ENCODE peak calls at places on chromosomes 11 and 22, in six cellular contexts. One of them, this sample, is unnamed.

GRCh38 chr11:27124514-27125264 is 84.1 kb downstream of the BBOX1 start:
- DNase-seq in body of pancreas: no peak
- DNase-seq in activated CD4-positive, alpha-beta T cell treated with anti-CD3 and anti-CD28 coated beads, Interleukin-2, amount 10 ng/mL, durations not matched to agents 7 days and 5 days: no peak
- DNase-seq in stimulated activated naive B cell treated with anti-CD40 and anti-IgM and Interleukin-4, amounts not matched to agents 10 μg/mL and 1 μg/mL and 100 μg/mL, for 72 hours: no peak
- DNase-seq in lower lobe of right lung: no peak
- DNase-seq in non-pigmented ciliary epithelial cell: peak; percentile 22
- DNase-seq in this sample: no peak

GRCh38 chr11:25065711-25066110 is 568.9 kb downstream of the LUZP2 start:
- DNase-seq in lower lobe of right lung: no peak
- DNase-seq in stimulated activated naive B cell treated with anti-CD40 and anti-IgM and Interleukin-4, amounts not matched to agents 10 μg/mL and 1 μg/mL and 100 μg/mL, for 72 hours: no peak
- DNase-seq in body of pancreas: no peak
- DNase-seq in non-pigmented ciliary epithelial cell: peak; percentile 13
- DNase-seq in activated CD4-positive, alpha-beta T cell treated with anti-CD3 and anti-CD28 coated beads, Interleukin-2, amount 10 ng/mL, durations not matched to agents 7 days and 5 days: no peak
- DNase-seq in this sample: no peak

GRCh38 chr11:38304926-38305325 is 1706.9 kb upstream of the RAG2 start:
- DNase-seq in activated CD4-positive, alpha-beta T cell treated with anti-CD3 and anti-CD28 coated beads, Interleukin-2, amount 10 ng/mL, durations not matched to agents 7 days and 5 days: no peak
- DNase-seq in non-pigmented ciliary epithelial cell: no peak
- DNase-seq in body of pancreas: no peak
- DNase-seq in lower lobe of right lung: no peak
- DNase-seq in stimulated activated naive B cell treated with anti-CD40 and anti-IgM and Interleukin-4, amounts not matched to agents 10 μg/mL and 1 μg/mL and 100 μg/mL, for 72 hours: no peak
- DNase-seq in this sample: no peak

GRCh38 chr22:21865041-21865440 is 2.4 kb downstream of the MAPK1 start:
- DNase-seq in body of pancreas: peak; percentile 45
- DNase-seq in stimulated activated naive B cell treated with anti-CD40 and anti-IgM and Interleukin-4, amounts not matched to agents 10 μg/mL and 1 μg/mL and 100 μg/mL, for 72 hours: no peak
- DNase-seq in lower lobe of right lung: no peak
- DNase-seq in activated CD4-positive, alpha-beta T cell treated with anti-CD3 and anti-CD28 coated beads, Interleukin-2, amount 10 ng/mL, durations not matched to agents 7 days and 5 days: no peak
- DNase-seq in non-pigmented ciliary epithelial cell: peak; percentile 63
- DNase-seq in this sample: no peak

GRCh38 chr11:8263769-8264410 is at the start of gene LMO1:
- DNase-seq in lower lobe of right lung: peak; percentile 84
- DNase-seq in body of pancreas: peak; percentile 78
- DNase-seq in stimulated activated naive B cell treated with anti-CD40 and anti-IgM and Interleukin-4, amounts not matched to agents 10 μg/mL and 1 μg/mL and 100 μg/mL, for 72 hours: peak; percentile 56
- DNase-seq in non-pigmented ciliary epithelial cell: peak; percentile 27
- DNase-seq in activated CD4-positive, alpha-beta T cell treated with anti-CD3 and anti-CD28 coated beads, Interleukin-2, amount 10 ng/mL, durations not matched to agents 7 days and 5 days: peak; percentile 79
- DNase-seq in this sample: peak; percentile 59

GRCh38 chr11:75436806-75437205 is 3.8 kb upstream of the KLHL35 start:
- DNase-seq in non-pigmented ciliary epithelial cell: no peak
- DNase-seq in body of pancreas: no peak
- DNase-seq in lower lobe of right lung: no peak
- DNase-seq in stimulated activated naive B cell treated with anti-CD40 and anti-IgM and Interleukin-4, amounts not matched to agents 10 μg/mL and 1 μg/mL and 100 μg/mL, for 72 hours: no peak
- DNase-seq in activated CD4-positive, alpha-beta T cell treated with anti-CD3 and anti-CD28 coated beads, Interleukin-2, amount 10 ng/mL, durations not matched to agents 7 days and 5 days: no peak
- DNase-seq in this sample: no peak

GRCh38 chr22:37501610-37502341 is 15.6 kb upstream of the MFNG start:
- DNase-seq in lower lobe of right lung: peak; percentile 70
- DNase-seq in activated CD4-positive, alpha-beta T cell treated with anti-CD3 and anti-CD28 coated beads, Interleukin-2, amount 10 ng/mL, durations not matched to agents 7 days and 5 days: no peak
- DNase-seq in non-pigmented ciliary epithelial cell: peak; percentile 65
- DNase-seq in stimulated activated naive B cell treated with anti-CD40 and anti-IgM and Interleukin-4, amounts not matched to agents 10 μg/mL and 1 μg/mL and 100 μg/mL, for 72 hours: no peak
- DNase-seq in body of pancreas: peak; percentile 95
- DNase-seq in this sample: no peak

GRCh38 chr11:114653148-114653547 is 25.2 kb upstream of the NXPE2 start:
- DNase-seq in non-pigmented ciliary epithelial cell: no peak
- DNase-seq in activated CD4-positive, alpha-beta T cell treated with anti-CD3 and anti-CD28 coated beads, Interleukin-2, amount 10 ng/mL, durations not matched to agents 7 days and 5 days: no peak
- DNase-seq in lower lobe of right lung: no peak
- DNase-seq in body of pancreas: no peak
- DNase-seq in stimulated activated naive B cell treated with anti-CD40 and anti-IgM and Interleukin-4, amounts not matched to agents 10 μg/mL and 1 μg/mL and 100 μg/mL, for 72 hours: no peak
- DNase-seq in this sample: no peak

GRCh38 chr11:13874596-13874995 is 87.9 kb upstream of the SPON1 start:
- DNase-seq in activated CD4-positive, alpha-beta T cell treated with anti-CD3 and anti-CD28 coated beads, Interleukin-2, amount 10 ng/mL, durations not matched to agents 7 days and 5 days: no peak
- DNase-seq in stimulated activated naive B cell treated with anti-CD40 and anti-IgM and Interleukin-4, amounts not matched to agents 10 μg/mL and 1 μg/mL and 100 μg/mL, for 72 hours: no peak
- DNase-seq in body of pancreas: no peak
- DNase-seq in non-pigmented ciliary epithelial cell: no peak
- DNase-seq in lower lobe of right lung: no peak
- DNase-seq in this sample: no peak

GRCh38 chr11:2743427-2744110 is 43.8 kb upstream of the KCNQ1OT1 start:
- DNase-seq in non-pigmented ciliary epithelial cell: no peak
- DNase-seq in body of pancreas: peak; percentile 4
- DNase-seq in activated CD4-positive, alpha-beta T cell treated with anti-CD3 and anti-CD28 coated beads, Interleukin-2, amount 10 ng/mL, durations not matched to agents 7 days and 5 days: no peak
- DNase-seq in lower lobe of right lung: peak; percentile 35
- DNase-seq in stimulated activated naive B cell treated with anti-CD40 and anti-IgM and Interleukin-4, amounts not matched to agents 10 μg/mL and 1 μg/mL and 100 μg/mL, for 72 hours: no peak
- DNase-seq in this sample: no peak

GRCh38 chr11:96015911-96016565 is 92.1 kb upstream of the MTMR2 start:
- DNase-seq in stimulated activated naive B cell treated with anti-CD40 and anti-IgM and Interleukin-4, amounts not matched to agents 10 μg/mL and 1 μg/mL and 100 μg/mL, for 72 hours: no peak
- DNase-seq in non-pigmented ciliary epithelial cell: no peak
- DNase-seq in body of pancreas: no peak
- DNase-seq in lower lobe of right lung: no peak
- DNase-seq in activated CD4-positive, alpha-beta T cell treated with anti-CD3 and anti-CD28 coated beads, Interleukin-2, amount 10 ng/mL, durations not matched to agents 7 days and 5 days: peak; percentile 60
- DNase-seq in this sample: peak; percentile 22

GRCh38 chr11:68127791-68128681 is 6.8 kb upstream of the CHKA start:
- DNase-seq in body of pancreas: peak; percentile 93
- DNase-seq in stimulated activated naive B cell treated with anti-CD40 and anti-IgM and Interleukin-4, amounts not matched to agents 10 μg/mL and 1 μg/mL and 100 μg/mL, for 72 hours: no peak
- DNase-seq in activated CD4-positive, alpha-beta T cell treated with anti-CD3 and anti-CD28 coated beads, Interleukin-2, amount 10 ng/mL, durations not matched to agents 7 days and 5 days: no peak
- DNase-seq in lower lobe of right lung: peak; percentile 83
- DNase-seq in non-pigmented ciliary epithelial cell: peak; percentile 18
- DNase-seq in this sample: no peak

GRCh38 chr11:127252321-127252720 is 251.8 kb upstream of the KIRREL3 start:
- DNase-seq in stimulated activated naive B cell treated with anti-CD40 and anti-IgM and Interleukin-4, amounts not matched to agents 10 μg/mL and 1 μg/mL and 100 μg/mL, for 72 hours: no peak
- DNase-seq in activated CD4-positive, alpha-beta T cell treated with anti-CD3 and anti-CD28 coated beads, Interleukin-2, amount 10 ng/mL, durations not matched to agents 7 days and 5 days: no peak
- DNase-seq in lower lobe of right lung: no peak
- DNase-seq in non-pigmented ciliary epithelial cell: no peak
- DNase-seq in body of pancreas: no peak
- DNase-seq in this sample: no peak

GRCh38 chr22:21632237-21632895 is at the start of gene CCDC116:
- DNase-seq in body of pancreas: no peak
- DNase-seq in activated CD4-positive, alpha-beta T cell treated with anti-CD3 and anti-CD28 coated beads, Interleukin-2, amount 10 ng/mL, durations not matched to agents 7 days and 5 days: peak; percentile 66
- DNase-seq in stimulated activated naive B cell treated with anti-CD40 and anti-IgM and Interleukin-4, amounts not matched to agents 10 μg/mL and 1 μg/mL and 100 μg/mL, for 72 hours: no peak
- DNase-seq in lower lobe of right lung: peak; percentile 70
- DNase-seq in non-pigmented ciliary epithelial cell: no peak
- DNase-seq in this sample: peak; percentile 52

GRCh38 chr11:109819410-109819809 is 273.8 kb upstream of the ZC3H12C start:
- DNase-seq in body of pancreas: no peak
- DNase-seq in lower lobe of right lung: no peak
- DNase-seq in activated CD4-positive, alpha-beta T cell treated with anti-CD3 and anti-CD28 coated beads, Interleukin-2, amount 10 ng/mL, durations not matched to agents 7 days and 5 days: no peak
- DNase-seq in stimulated activated naive B cell treated with anti-CD40 and anti-IgM and Interleukin-4, amounts not matched to agents 10 μg/mL and 1 μg/mL and 100 μg/mL, for 72 hours: no peak
- DNase-seq in non-pigmented ciliary epithelial cell: no peak
- DNase-seq in this sample: no peak

GRCh38 chr11:9600651-9601040 is 27.2 kb downstream of the WEE1 start:
- DNase-seq in non-pigmented ciliary epithelial cell: no peak
- DNase-seq in activated CD4-positive, alpha-beta T cell treated with anti-CD3 and anti-CD28 coated beads, Interleukin-2, amount 10 ng/mL, durations not matched to agents 7 days and 5 days: no peak
- DNase-seq in stimulated activated naive B cell treated with anti-CD40 and anti-IgM and Interleukin-4, amounts not matched to agents 10 μg/mL and 1 μg/mL and 100 μg/mL, for 72 hours: peak; percentile 50
- DNase-seq in lower lobe of right lung: no peak
- DNase-seq in body of pancreas: no peak
- DNase-seq in this sample: no peak

GRCh38 chr11:25943031-25943430 is 388.9 kb upstream of the ANO3 start:
- DNase-seq in activated CD4-positive, alpha-beta T cell treated with anti-CD3 and anti-CD28 coated beads, Interleukin-2, amount 10 ng/mL, durations not matched to agents 7 days and 5 days: no peak
- DNase-seq in body of pancreas: no peak
- DNase-seq in non-pigmented ciliary epithelial cell: no peak
- DNase-seq in lower lobe of right lung: no peak
- DNase-seq in stimulated activated naive B cell treated with anti-CD40 and anti-IgM and Interleukin-4, amounts not matched to agents 10 μg/mL and 1 μg/mL and 100 μg/mL, for 72 hours: no peak
- DNase-seq in this sample: no peak

GRCh38 chr11:83818349-83818748 is 532.2 kb upstream of the CCDC90B start:
- DNase-seq in activated CD4-positive, alpha-beta T cell treated with anti-CD3 and anti-CD28 coated beads, Interleukin-2, amount 10 ng/mL, durations not matched to agents 7 days and 5 days: no peak
- DNase-seq in stimulated activated naive B cell treated with anti-CD40 and anti-IgM and Interleukin-4, amounts not matched to agents 10 μg/mL and 1 μg/mL and 100 μg/mL, for 72 hours: no peak
- DNase-seq in non-pigmented ciliary epithelial cell: no peak
- DNase-seq in lower lobe of right lung: no peak
- DNase-seq in body of pancreas: no peak
- DNase-seq in this sample: no peak

GRCh38 chr22:49209452-49210195 is 618.0 kb downstream of the BRD1 start:
- DNase-seq in stimulated activated naive B cell treated with anti-CD40 and anti-IgM and Interleukin-4, amounts not matched to agents 10 μg/mL and 1 μg/mL and 100 μg/mL, for 72 hours: no peak
- DNase-seq in activated CD4-positive, alpha-beta T cell treated with anti-CD3 and anti-CD28 coated beads, Interleukin-2, amount 10 ng/mL, durations not matched to agents 7 days and 5 days: no peak
- DNase-seq in body of pancreas: peak; percentile 41
- DNase-seq in lower lobe of right lung: peak; percentile 39
- DNase-seq in non-pigmented ciliary epithelial cell: no peak
- DNase-seq in this sample: no peak

GRCh38 chr11:17812286-17813187 is 78.0 kb downstream of the KCNC1 start:
- DNase-seq in lower lobe of right lung: no peak
- DNase-seq in activated CD4-positive, alpha-beta T cell treated with anti-CD3 and anti-CD28 coated beads, Interleukin-2, amount 10 ng/mL, durations not matched to agents 7 days and 5 days: no peak
- DNase-seq in non-pigmented ciliary epithelial cell: no peak
- DNase-seq in stimulated activated naive B cell treated with anti-CD40 and anti-IgM and Interleukin-4, amounts not matched to agents 10 μg/mL and 1 μg/mL and 100 μg/mL, for 72 hours: no peak
- DNase-seq in body of pancreas: no peak
- DNase-seq in this sample: no peak

GRCh38 chr11:119254239-119254638 is 48.1 kb downstream of the CBL start:
- DNase-seq in stimulated activated naive B cell treated with anti-CD40 and anti-IgM and Interleukin-4, amounts not matched to agents 10 μg/mL and 1 μg/mL and 100 μg/mL, for 72 hours: no peak
- DNase-seq in body of pancreas: no peak
- DNase-seq in non-pigmented ciliary epithelial cell: no peak
- DNase-seq in activated CD4-positive, alpha-beta T cell treated with anti-CD3 and anti-CD28 coated beads, Interleukin-2, amount 10 ng/mL, durations not matched to agents 7 days and 5 days: no peak
- DNase-seq in lower lobe of right lung: no peak
- DNase-seq in this sample: peak; percentile 62

GRCh38 chr11:117273550-117274289 is 17.4 kb upstream of the BACE1-AS start:
- DNase-seq in lower lobe of right lung: no peak
- DNase-seq in stimulated activated naive B cell treated with anti-CD40 and anti-IgM and Interleukin-4, amounts not matched to agents 10 μg/mL and 1 μg/mL and 100 μg/mL, for 72 hours: no peak
- DNase-seq in non-pigmented ciliary epithelial cell: peak; percentile 55
- DNase-seq in activated CD4-positive, alpha-beta T cell treated with anti-CD3 and anti-CD28 coated beads, Interleukin-2, amount 10 ng/mL, durations not matched to agents 7 days and 5 days: no peak
- DNase-seq in body of pancreas: no peak
- DNase-seq in this sample: no peak

GRCh38 chr11:8719260-8720190 is 36.9 kb downstream of the RPL27A start:
- DNase-seq in body of pancreas: peak; percentile 44
- DNase-seq in non-pigmented ciliary epithelial cell: peak; percentile 81
- DNase-seq in activated CD4-positive, alpha-beta T cell treated with anti-CD3 and anti-CD28 coated beads, Interleukin-2, amount 10 ng/mL, durations not matched to agents 7 days and 5 days: no peak
- DNase-seq in lower lobe of right lung: no peak
- DNase-seq in stimulated activated naive B cell treated with anti-CD40 and anti-IgM and Interleukin-4, amounts not matched to agents 10 μg/mL and 1 μg/mL and 100 μg/mL, for 72 hours: no peak
- DNase-seq in this sample: no peak

GRCh38 chr11:37755526-37755925 is 1157.5 kb upstream of the RAG2 start:
- DNase-seq in lower lobe of right lung: no peak
- DNase-seq in body of pancreas: no peak
- DNase-seq in activated CD4-positive, alpha-beta T cell treated with anti-CD3 and anti-CD28 coated beads, Interleukin-2, amount 10 ng/mL, durations not matched to agents 7 days and 5 days: no peak
- DNase-seq in non-pigmented ciliary epithelial cell: no peak
- DNase-seq in stimulated activated naive B cell treated with anti-CD40 and anti-IgM and Interleukin-4, amounts not matched to agents 10 μg/mL and 1 μg/mL and 100 μg/mL, for 72 hours: no peak
- DNase-seq in this sample: no peak

GRCh38 chr11:76823481-76824028 is 37.2 kb upstream of the ACER3 start:
- DNase-seq in body of pancreas: no peak
- DNase-seq in activated CD4-positive, alpha-beta T cell treated with anti-CD3 and anti-CD28 coated beads, Interleukin-2, amount 10 ng/mL, durations not matched to agents 7 days and 5 days: no peak
- DNase-seq in stimulated activated naive B cell treated with anti-CD40 and anti-IgM and Interleukin-4, amounts not matched to agents 10 μg/mL and 1 μg/mL and 100 μg/mL, for 72 hours: no peak
- DNase-seq in non-pigmented ciliary epithelial cell: no peak
- DNase-seq in lower lobe of right lung: no peak
- DNase-seq in this sample: no peak

GRCh38 chr11:130531061-130531460 is 82.6 kb downstream of the ADAMTS15 start:
- DNase-seq in non-pigmented ciliary epithelial cell: no peak
- DNase-seq in body of pancreas: no peak
- DNase-seq in stimulated activated naive B cell treated with anti-CD40 and anti-IgM and Interleukin-4, amounts not matched to agents 10 μg/mL and 1 μg/mL and 100 μg/mL, for 72 hours: no peak
- DNase-seq in activated CD4-positive, alpha-beta T cell treated with anti-CD3 and anti-CD28 coated beads, Interleukin-2, amount 10 ng/mL, durations not matched to agents 7 days and 5 days: no peak
- DNase-seq in lower lobe of right lung: no peak
- DNase-seq in this sample: no peak

GRCh38 chr22:20741634-20742581 is 32.0 kb upstream of the SERPIND1 start:
- DNase-seq in lower lobe of right lung: no peak
- DNase-seq in activated CD4-positive, alpha-beta T cell treated with anti-CD3 and anti-CD28 coated beads, Interleukin-2, amount 10 ng/mL, durations not matched to agents 7 days and 5 days: peak; percentile 62
- DNase-seq in non-pigmented ciliary epithelial cell: no peak
- DNase-seq in body of pancreas: peak; percentile 35
- DNase-seq in stimulated activated naive B cell treated with anti-CD40 and anti-IgM and Interleukin-4, amounts not matched to agents 10 μg/mL and 1 μg/mL and 100 μg/mL, for 72 hours: no peak
- DNase-seq in this sample: peak; percentile 4

GRCh38 chr22:19766506-19767426 is 6.2 kb downstream of the TBX1 start:
- DNase-seq in lower lobe of right lung: peak; percentile 81
- DNase-seq in non-pigmented ciliary epithelial cell: no peak
- DNase-seq in body of pancreas: peak; percentile 46
- DNase-seq in activated CD4-positive, alpha-beta T cell treated with anti-CD3 and anti-CD28 coated beads, Interleukin-2, amount 10 ng/mL, durations not matched to agents 7 days and 5 days: peak; percentile 52
- DNase-seq in stimulated activated naive B cell treated with anti-CD40 and anti-IgM and Interleukin-4, amounts not matched to agents 10 μg/mL and 1 μg/mL and 100 μg/mL, for 72 hours: no peak
- DNase-seq in this sample: peak; percentile 12

GRCh38 chr11:360326-361280 is 8.7 kb upstream of the B4GALNT4 start:
- DNase-seq in lower lobe of right lung: no peak
- DNase-seq in non-pigmented ciliary epithelial cell: no peak
- DNase-seq in body of pancreas: no peak
- DNase-seq in stimulated activated naive B cell treated with anti-CD40 and anti-IgM and Interleukin-4, amounts not matched to agents 10 μg/mL and 1 μg/mL and 100 μg/mL, for 72 hours: no peak
- DNase-seq in activated CD4-positive, alpha-beta T cell treated with anti-CD3 and anti-CD28 coated beads, Interleukin-2, amount 10 ng/mL, durations not matched to agents 7 days and 5 days: no peak
- DNase-seq in this sample: no peak

GRCh38 chr11:122690801-122691649 is 35.5 kb downstream of the UBASH3B start:
- DNase-seq in non-pigmented ciliary epithelial cell: no peak
- DNase-seq in stimulated activated naive B cell treated with anti-CD40 and anti-IgM and Interleukin-4, amounts not matched to agents 10 μg/mL and 1 μg/mL and 100 μg/mL, for 72 hours: no peak
- DNase-seq in body of pancreas: no peak
- DNase-seq in lower lobe of right lung: no peak
- DNase-seq in activated CD4-positive, alpha-beta T cell treated with anti-CD3 and anti-CD28 coated beads, Interleukin-2, amount 10 ng/mL, durations not matched to agents 7 days and 5 days: peak; percentile 18
- DNase-seq in this sample: no peak

GRCh38 chr22:37095113-37095512 is 14.4 kb downstream of the TMPRSS6 start:
- DNase-seq in body of pancreas: no peak
- DNase-seq in activated CD4-positive, alpha-beta T cell treated with anti-CD3 and anti-CD28 coated beads, Interleukin-2, amount 10 ng/mL, durations not matched to agents 7 days and 5 days: no peak
- DNase-seq in non-pigmented ciliary epithelial cell: no peak
- DNase-seq in lower lobe of right lung: no peak
- DNase-seq in stimulated activated naive B cell treated with anti-CD40 and anti-IgM and Interleukin-4, amounts not matched to agents 10 μg/mL and 1 μg/mL and 100 μg/mL, for 72 hours: no peak
- DNase-seq in this sample: peak; percentile 73

GRCh38 chr22:33112606-33113005 is 54.4 kb upstream of the SYN3 start:
- DNase-seq in stimulated activated naive B cell treated with anti-CD40 and anti-IgM and Interleukin-4, amounts not matched to agents 10 μg/mL and 1 μg/mL and 100 μg/mL, for 72 hours: no peak
- DNase-seq in body of pancreas: no peak
- DNase-seq in non-pigmented ciliary epithelial cell: no peak
- DNase-seq in lower lobe of right lung: no peak
- DNase-seq in activated CD4-positive, alpha-beta T cell treated with anti-CD3 and anti-CD28 coated beads, Interleukin-2, amount 10 ng/mL, durations not matched to agents 7 days and 5 days: no peak
- DNase-seq in this sample: no peak

GRCh38 chr22:41939981-41940852 is 6.7 kb downstream of the CENPM start:
- DNase-seq in stimulated activated naive B cell treated with anti-CD40 and anti-IgM and Interleukin-4, amounts not matched to agents 10 μg/mL and 1 μg/mL and 100 μg/mL, for 72 hours: peak; percentile 96
- DNase-seq in non-pigmented ciliary epithelial cell: no peak
- DNase-seq in activated CD4-positive, alpha-beta T cell treated with anti-CD3 and anti-CD28 coated beads, Interleukin-2, amount 10 ng/mL, durations not matched to agents 7 days and 5 days: peak; percentile 97
- DNase-seq in body of pancreas: peak; percentile 26
- DNase-seq in lower lobe of right lung: peak; percentile 66
- DNase-seq in this sample: peak; percentile 97

GRCh38 chr22:45312856-45313255 is 3.1 kb downstream of the FAM118A start:
- DNase-seq in stimulated activated naive B cell treated with anti-CD40 and anti-IgM and Interleukin-4, amounts not matched to agents 10 μg/mL and 1 μg/mL and 100 μg/mL, for 72 hours: no peak
- DNase-seq in body of pancreas: no peak
- DNase-seq in non-pigmented ciliary epithelial cell: no peak
- DNase-seq in lower lobe of right lung: no peak
- DNase-seq in activated CD4-positive, alpha-beta T cell treated with anti-CD3 and anti-CD28 coated beads, Interleukin-2, amount 10 ng/mL, durations not matched to agents 7 days and 5 days: no peak
- DNase-seq in this sample: no peak

GRCh38 chr22:49322231-49322630 is 505.4 kb downstream of the BRD1 start:
- DNase-seq in lower lobe of right lung: peak; percentile 16
- DNase-seq in stimulated activated naive B cell treated with anti-CD40 and anti-IgM and Interleukin-4, amounts not matched to agents 10 μg/mL and 1 μg/mL and 100 μg/mL, for 72 hours: no peak
- DNase-seq in activated CD4-positive, alpha-beta T cell treated with anti-CD3 and anti-CD28 coated beads, Interleukin-2, amount 10 ng/mL, durations not matched to agents 7 days and 5 days: no peak
- DNase-seq in body of pancreas: no peak
- DNase-seq in non-pigmented ciliary epithelial cell: no peak
- DNase-seq in this sample: no peak

GRCh38 chr22:50292643-50293440 is 14.6 kb downstream of the PLXNB2 start:
- DNase-seq in lower lobe of right lung: no peak
- DNase-seq in non-pigmented ciliary epithelial cell: no peak
- DNase-seq in body of pancreas: no peak
- DNase-seq in activated CD4-positive, alpha-beta T cell treated with anti-CD3 and anti-CD28 coated beads, Interleukin-2, amount 10 ng/mL, durations not matched to agents 7 days and 5 days: no peak
- DNase-seq in stimulated activated naive B cell treated with anti-CD40 and anti-IgM and Interleukin-4, amounts not matched to agents 10 μg/mL and 1 μg/mL and 100 μg/mL, for 72 hours: no peak
- DNase-seq in this sample: no peak

GRCh38 chr22:45548991-45549736 is 46.5 kb downstream of the FBLN1 start:
- DNase-seq in non-pigmented ciliary epithelial cell: peak; percentile 50
- DNase-seq in stimulated activated naive B cell treated with anti-CD40 and anti-IgM and Interleukin-4, amounts not matched to agents 10 μg/mL and 1 μg/mL and 100 μg/mL, for 72 hours: no peak
- DNase-seq in body of pancreas: peak; percentile 32
- DNase-seq in activated CD4-positive, alpha-beta T cell treated with anti-CD3 and anti-CD28 coated beads, Interleukin-2, amount 10 ng/mL, durations not matched to agents 7 days and 5 days: no peak
- DNase-seq in lower lobe of right lung: no peak
- DNase-seq in this sample: no peak

GRCh38 chr11:130441726-130442125 is 6.7 kb upstream of the ADAMTS15 start:
- DNase-seq in non-pigmented ciliary epithelial cell: no peak
- DNase-seq in body of pancreas: no peak
- DNase-seq in stimulated activated naive B cell treated with anti-CD40 and anti-IgM and Interleukin-4, amounts not matched to agents 10 μg/mL and 1 μg/mL and 100 μg/mL, for 72 hours: no peak
- DNase-seq in lower lobe of right lung: no peak
- DNase-seq in activated CD4-positive, alpha-beta T cell treated with anti-CD3 and anti-CD28 coated beads, Interleukin-2, amount 10 ng/mL, durations not matched to agents 7 days and 5 days: no peak
- DNase-seq in this sample: no peak

GRCh38 chr22:42907404-42908081 is 50.5 kb upstream of the ARFGAP3 start:
- DNase-seq in body of pancreas: no peak
- DNase-seq in activated CD4-positive, alpha-beta T cell treated with anti-CD3 and anti-CD28 coated beads, Interleukin-2, amount 10 ng/mL, durations not matched to agents 7 days and 5 days: no peak
- DNase-seq in non-pigmented ciliary epithelial cell: no peak
- DNase-seq in stimulated activated naive B cell treated with anti-CD40 and anti-IgM and Interleukin-4, amounts not matched to agents 10 μg/mL and 1 μg/mL and 100 μg/mL, for 72 hours: no peak
- DNase-seq in lower lobe of right lung: peak; percentile 41
- DNase-seq in this sample: no peak

This sample was measured in stimulated activated naive CD4-positive, alpha-beta T cell treated with Interleukin-2 at 50 U/mL for 16 hours.